ENCODE peak calls at places on chromosomes 4 and X, in five cellular contexts. A is kidney epithelial cell, H is small intestine, K is NCI-H510A treated with DMSO at 0.1 percent for 48 hours, B is pons. I is an unnamed sample.

GRCh38 chr4:86846921-86847320 is 2.3 kb downstream of the SLC10A6 start:
- DNase-seq in A (no peak), H (peak; percentile 14), K (no peak), B (no peak), I (no peak)

GRCh38 chr4:62429297-62429696 is 1229.2 kb downstream of the ADGRL3 start:
- DNase-seq in A (no peak), H (no peak), K (no peak), B (no peak), I (no peak)

GRCh38 chr4:112895785-112896184 is 153.7 kb upstream of the ANK2 start:
- DNase-seq in A (peak; percentile 61), H (no peak), K (no peak), B (peak; percentile 88), I (peak; percentile 52)

GRCh38 chrX:19721726-19722370 is 165.6 kb downstream of the SH3KBP1 start:
- DNase-seq in A (peak; percentile 21), H (no peak), K (no peak), B (peak; percentile 42), I (no peak)

GRCh38 chr4:126790633-126791032 is 842.1 kb upstream of the INTU start:
- DNase-seq in A (no peak), H (no peak), K (no peak), B (no peak), I (no peak)

GRCh38 chrX:115952417-115953092 is 218.0 kb upstream of the AGTR2 start:
- DNase-seq in A (no peak), H (no peak), K (no peak), B (peak; percentile 33), I (no peak)

GRCh38 chrX:110132450-110133114 is 129.7 kb downstream of the TMEM164 start:
- DNase-seq in A (no peak), H (no peak), K (no peak), B (no peak), I (no peak)

GRCh38 chr4:83282049-83282535 is 2.5 kb downstream of the COQ2 start:
- DNase-seq in A (peak; percentile 23), H (peak; percentile 68), K (peak; percentile 63), B (peak; percentile 66), I (peak; percentile 65)

GRCh38 chr4:140884431-140885058 is 128.4 kb upstream of the TBC1D9 start:
- DNase-seq in A (peak; percentile 4), H (peak; percentile 56), K (peak; percentile 19), B (peak; percentile 52), I (peak; percentile 54)

GRCh38 chrX:31483336-31483735 is 411.5 kb upstream of the FTHL17 start:
- DNase-seq in A (no peak), H (no peak), K (no peak), B (peak; percentile 6), I (no peak)

GRCh38 chrX:7689791-7690412 is 153.1 kb upstream of the VCX start:
- DNase-seq in A (no peak), H (no peak), K (peak; percentile 22), B (no peak), I (no peak)

GRCh38 chrX:56385336-56385735 is 153.2 kb downstream of the KLF8 start:
- DNase-seq in A (no peak), H (no peak), K (no peak), B (no peak), I (no peak)

GRCh38 chrX:31656013-31656412 is 584.2 kb upstream of the FTHL17 start:
- DNase-seq in A (no peak), H (no peak), K (no peak), B (no peak), I (no peak)

GRCh38 chrX:15349046-15349445 is 13.7 kb upstream of the PIGA start:
- DNase-seq in A (no peak), H (peak; percentile 47), K (peak; percentile 38), B (peak; percentile 92), I (peak; percentile 27)

GRCh38 chr4:120842046-120842445 is 80.5 kb downstream of the PRDM5 start:
- DNase-seq in A (no peak), H (no peak), K (peak; percentile 41), B (no peak), I (no peak)

GRCh38 chr4:21697583-21697982 is 251.0 kb downstream of the KCNIP4 start:
- DNase-seq in A (peak; percentile 60), H (no peak), K (peak; percentile 40), B (peak; percentile 8), I (peak; percentile 54)

GRCh38 chr4:90171491-90171890 is 44.3 kb downstream of the CCSER1 start:
- DNase-seq in A (no peak), H (no peak), K (no peak), B (no peak), I (no peak)

GRCh38 chrX:13721819-13722527 is 12.4 kb downstream of the TRAPPC2 start:
- DNase-seq in A (no peak), H (no peak), K (peak; percentile 66), B (peak; percentile 65), I (no peak)

GRCh38 chrX:1169198-1169597 is 43.3 kb downstream of the CRLF2 start:
- DNase-seq in A (no peak), H (no peak), K (no peak), B (no peak), I (no peak)

GRCh38 chr4:139153411-139154133 is 23.4 kb downstream of the ELF2 start:
- DNase-seq in A (no peak), H (no peak), K (no peak), B (no peak), I (no peak)

GRCh38 chr4:22988526-22988925 is 295.8 kb downstream of the GBA3 start:
- DNase-seq in A (no peak), H (no peak), K (no peak), B (no peak), I (no peak)

GRCh38 chr4:40446785-40447184 is 111.7 kb downstream of the CHRNA9 start:
- DNase-seq in A (no peak), H (no peak), K (no peak), B (no peak), I (peak; percentile 29)

GRCh38 chr4:159358226-159358625 is 255.3 kb downstream of the RAPGEF2 start:
- DNase-seq in A (peak; percentile 18), H (no peak), K (no peak), B (peak; percentile 46), I (peak; percentile 40)

GRCh38 chr4:139593091-139593564 is 37.1 kb upstream of the SETD7 start:
- DNase-seq in A (no peak), H (no peak), K (no peak), B (no peak), I (peak; percentile 73)

GRCh38 chrX:86829786-86830185 is 681.5 kb downstream of the DACH2 start:
- DNase-seq in A (no peak), H (no peak), K (no peak), B (no peak), I (no peak)

GRCh38 chr4:7434766-7435150 is at the start of gene PSAPL1:
- DNase-seq in A (no peak), H (peak; percentile 72), K (peak; percentile 42), B (no peak), I (peak; percentile 29)

GRCh38 chr4:4327652-4328121 is 37.6 kb downstream of the ZBTB49 start:
- DNase-seq in A (no peak), H (no peak), K (no peak), B (no peak), I (no peak)

GRCh38 chr4:151983854-151984253 is 223.0 kb upstream of the GATB start:
- DNase-seq in A (no peak), H (no peak), K (no peak), B (no peak), I (no peak)

GRCh38 chrX:23896983-23897382 is 10.8 kb downstream of the APOO start:
- DNase-seq in A (no peak), H (no peak), K (no peak), B (no peak), I (no peak)

GRCh38 chr4:77819836-77820679 is 890 bp upstream of the CNOT6L start:
- DNase-seq in A (peak; percentile 34), H (peak; percentile 95), K (peak; percentile 90), B (peak; percentile 91), I (peak; percentile 66)

GRCh38 chr4:73599182-73599581 is 21.1 kb downstream of the RASSF6 start:
- DNase-seq in A (peak; percentile 76), H (peak; percentile 97), K (peak; percentile 70), B (no peak), I (no peak)

GRCh38 chr4:183821090-183821853 is 83.8 kb upstream of the STOX2 start:
- DNase-seq in A (no peak), H (peak; percentile 19), K (no peak), B (no peak), I (no peak)

GRCh38 chr4:3291969-3292570 is 751 bp upstream of the RGS12 start:
- DNase-seq in A (no peak), H (peak; percentile 70), K (no peak), B (peak; percentile 16), I (no peak)

GRCh38 chr4:4574792-4575191 is 32.9 kb upstream of the STX18 start:
- DNase-seq in A (peak; percentile 18), H (peak; percentile 65), K (no peak), B (peak; percentile 55), I (peak; percentile 58)

GRCh38 chr4:77920371-77920770 is 57.7 kb downstream of the MRPL1 start:
- DNase-seq in A (no peak), H (no peak), K (peak; percentile 23), B (no peak), I (no peak)

GRCh38 chrX:57669961-57670360 is 10.1 kb downstream of the NLRP2B start:
- DNase-seq in A (no peak), H (no peak), K (no peak), B (no peak), I (no peak)

GRCh38 chr4:48073567-48074103 is 57.1 kb downstream of the NIPAL1 start:
- DNase-seq in A (no peak), H (no peak), K (no peak), B (no peak), I (no peak)

GRCh38 chrX:8288590-8288989 is 117.5 kb upstream of the VCX2 start:
- DNase-seq in A (no peak), H (no peak), K (no peak), B (no peak), I (no peak)

I was measured in kidney glomerular epithelial cell.